ENCODE peak calls at places on chromosomes 16 and 17, in nine cellular contexts. One of them, this sample, is unnamed.

GRCh38 chr17:75723201-75723930 is 2.1 kb downstream of the ITGB4 start:
- DNase-seq in left ventricle myocardium inferior: peak; percentile 34
- DNase-seq in ovary: no peak
- DNase-seq in Caco-2: peak; percentile 72
- DNase-seq in DND-41: no peak
- DNase-seq in tibial nerve: no peak
- DNase-seq in body of pancreas: no peak
- DNase-seq in neural progenitor cell: no peak
- DNase-seq in effector memory CD4-positive, alpha-beta T cell: no peak
- DNase-seq in this sample: no peak

GRCh38 chr16:8924214-8924613 is 39.5 kb downstream of the USP7 start:
- DNase-seq in DND-41: no peak
- DNase-seq in Caco-2: no peak
- DNase-seq in left ventricle myocardium inferior: peak; percentile 60
- DNase-seq in neural progenitor cell: no peak
- DNase-seq in effector memory CD4-positive, alpha-beta T cell: no peak
- DNase-seq in ovary: no peak
- DNase-seq in tibial nerve: no peak
- DNase-seq in body of pancreas: peak; percentile 69
- DNase-seq in this sample: peak; percentile 75

GRCh38 chr17:1967092-1967662 is 58.0 kb downstream of the RTN4RL1 start:
- DNase-seq in Caco-2: peak; percentile 41
- DNase-seq in neural progenitor cell: peak; percentile 25
- DNase-seq in body of pancreas: no peak
- DNase-seq in left ventricle myocardium inferior: no peak
- DNase-seq in DND-41: peak; percentile 65
- DNase-seq in ovary: no peak
- DNase-seq in effector memory CD4-positive, alpha-beta T cell: no peak
- DNase-seq in tibial nerve: no peak
- DNase-seq in this sample: no peak

GRCh38 chr17:32267690-32268205 is 2.1 kb downstream of the RHBDL3 start:
- DNase-seq in effector memory CD4-positive, alpha-beta T cell: no peak
- DNase-seq in body of pancreas: no peak
- DNase-seq in tibial nerve: no peak
- DNase-seq in Caco-2: no peak
- DNase-seq in ovary: no peak
- DNase-seq in neural progenitor cell: peak; percentile 37
- DNase-seq in DND-41: no peak
- DNase-seq in left ventricle myocardium inferior: no peak
- DNase-seq in this sample: no peak

GRCh38 chr17:17884281-17885028 is 47.7 kb upstream of the SREBF1 start:
- DNase-seq in DND-41: no peak
- DNase-seq in neural progenitor cell: no peak
- DNase-seq in effector memory CD4-positive, alpha-beta T cell: no peak
- DNase-seq in ovary: no peak
- DNase-seq in body of pancreas: no peak
- DNase-seq in Caco-2: no peak
- DNase-seq in left ventricle myocardium inferior: no peak
- DNase-seq in tibial nerve: no peak
- DNase-seq in this sample: no peak

GRCh38 chr17:76556759-76557367 is 17.0 kb downstream of the PRCD start:
- DNase-seq in DND-41: no peak
- DNase-seq in effector memory CD4-positive, alpha-beta T cell: peak; percentile 34
- DNase-seq in left ventricle myocardium inferior: no peak
- DNase-seq in tibial nerve: no peak
- DNase-seq in ovary: peak; percentile 44
- DNase-seq in neural progenitor cell: peak; percentile 25
- DNase-seq in Caco-2: peak; percentile 65
- DNase-seq in body of pancreas: no peak
- DNase-seq in this sample: peak; percentile 62

GRCh38 chr17:42422412-42422957 is 571 bp downstream of the CAVIN1 start:
- DNase-seq in ovary: no peak
- DNase-seq in DND-41: no peak
- DNase-seq in left ventricle myocardium inferior: no peak
- DNase-seq in tibial nerve: no peak
- DNase-seq in effector memory CD4-positive, alpha-beta T cell: no peak
- DNase-seq in Caco-2: peak; percentile 57
- DNase-seq in body of pancreas: peak; percentile 38
- DNase-seq in neural progenitor cell: peak; percentile 57
- DNase-seq in this sample: peak; percentile 45

GRCh38 chr16:69747115-69747514 is 7.6 kb downstream of the NOB1 start:
- DNase-seq in neural progenitor cell: no peak
- DNase-seq in Caco-2: no peak
- DNase-seq in left ventricle myocardium inferior: no peak
- DNase-seq in ovary: no peak
- DNase-seq in tibial nerve: no peak
- DNase-seq in DND-41: no peak
- DNase-seq in effector memory CD4-positive, alpha-beta T cell: no peak
- DNase-seq in body of pancreas: no peak
- DNase-seq in this sample: peak; percentile 76

GRCh38 chr16:2841606-2842339 is 11.7 kb downstream of the ZG16B start:
- DNase-seq in ovary: no peak
- DNase-seq in DND-41: no peak
- DNase-seq in tibial nerve: no peak
- DNase-seq in left ventricle myocardium inferior: peak; percentile 10
- DNase-seq in neural progenitor cell: no peak
- DNase-seq in body of pancreas: no peak
- DNase-seq in effector memory CD4-positive, alpha-beta T cell: no peak
- DNase-seq in Caco-2: no peak
- DNase-seq in this sample: no peak

GRCh38 chr16:68733570-68733969 is 3.5 kb upstream of the CDH1 start:
- DNase-seq in Caco-2: no peak
- DNase-seq in neural progenitor cell: no peak
- DNase-seq in DND-41: no peak
- DNase-seq in left ventricle myocardium inferior: no peak
- DNase-seq in effector memory CD4-positive, alpha-beta T cell: no peak
- DNase-seq in body of pancreas: no peak
- DNase-seq in ovary: no peak
- DNase-seq in tibial nerve: no peak
- DNase-seq in this sample: no peak

GRCh38 chr17:17116406-17116805 is 74.1 kb downstream of the MPRIP start:
- DNase-seq in ovary: no peak
- DNase-seq in left ventricle myocardium inferior: no peak
- DNase-seq in DND-41: no peak
- DNase-seq in tibial nerve: no peak
- DNase-seq in neural progenitor cell: no peak
- DNase-seq in body of pancreas: no peak
- DNase-seq in Caco-2: no peak
- DNase-seq in effector memory CD4-positive, alpha-beta T cell: no peak
- DNase-seq in this sample: no peak

GRCh38 chr16:49773534-49774486 is 82.1 kb downstream of the ZNF423 start:
- DNase-seq in ovary: no peak
- DNase-seq in DND-41: no peak
- DNase-seq in left ventricle myocardium inferior: no peak
- DNase-seq in body of pancreas: no peak
- DNase-seq in Caco-2: no peak
- DNase-seq in effector memory CD4-positive, alpha-beta T cell: no peak
- DNase-seq in tibial nerve: no peak
- DNase-seq in neural progenitor cell: no peak
- DNase-seq in this sample: no peak

GRCh38 chr17:63819131-63819530 is 8.1 kb upstream of the PSMC5 start:
- DNase-seq in effector memory CD4-positive, alpha-beta T cell: no peak
- DNase-seq in body of pancreas: no peak
- DNase-seq in DND-41: no peak
- DNase-seq in ovary: no peak
- DNase-seq in tibial nerve: no peak
- DNase-seq in left ventricle myocardium inferior: no peak
- DNase-seq in neural progenitor cell: no peak
- DNase-seq in Caco-2: no peak
- DNase-seq in this sample: no peak

GRCh38 chr17:13952252-13952721 is 117.0 kb upstream of the COX10 start:
- DNase-seq in body of pancreas: no peak
- DNase-seq in left ventricle myocardium inferior: no peak
- DNase-seq in DND-41: no peak
- DNase-seq in Caco-2: no peak
- DNase-seq in neural progenitor cell: no peak
- DNase-seq in effector memory CD4-positive, alpha-beta T cell: no peak
- DNase-seq in ovary: no peak
- DNase-seq in tibial nerve: no peak
- DNase-seq in this sample: no peak

GRCh38 chr17:46994993-46995392 is 15.9 kb upstream of the RPRML start:
- DNase-seq in Caco-2: no peak
- DNase-seq in tibial nerve: no peak
- DNase-seq in neural progenitor cell: peak; percentile 54
- DNase-seq in body of pancreas: no peak
- DNase-seq in DND-41: no peak
- DNase-seq in left ventricle myocardium inferior: no peak
- DNase-seq in ovary: no peak
- DNase-seq in effector memory CD4-positive, alpha-beta T cell: no peak
- DNase-seq in this sample: no peak

GRCh38 chr16:14309001-14309886 is 238.1 kb downstream of the MRTFB start:
- DNase-seq in tibial nerve: no peak
- DNase-seq in ovary: no peak
- DNase-seq in effector memory CD4-positive, alpha-beta T cell: no peak
- DNase-seq in left ventricle myocardium inferior: no peak
- DNase-seq in neural progenitor cell: peak; percentile 42
- DNase-seq in Caco-2: peak; percentile 39
- DNase-seq in DND-41: peak; percentile 79
- DNase-seq in body of pancreas: peak; percentile 91
- DNase-seq in this sample: no peak
- H3K4me3 ChIP-seq in tibial nerve: no peak overlapping the region
- H3K4me3 ChIP-seq in ovary: no peak overlapping the region
- H3K4me3 ChIP-seq in effector memory CD4-positive, alpha-beta T cell: peak overlapping the region; percentile 30
- H3K4me3 ChIP-seq in left ventricle myocardium inferior: peak overlapping the region; percentile 17
- H3K4me3 ChIP-seq in neural progenitor cell: no peak overlapping the region
- H3K4me3 ChIP-seq in Caco-2: no peak overlapping the region
- H3K4me3 ChIP-seq in DND-41: no peak overlapping the region
- H3K4me3 ChIP-seq in body of pancreas: no peak overlapping the region
- H3K4me3 ChIP-seq in this sample: no peak overlapping the region

GRCh38 chr16:35711958-35712357 is 2252.5 kb downstream of the TP53TG3F start:
- DNase-seq in DND-41: no peak
- DNase-seq in ovary: no peak
- DNase-seq in tibial nerve: no peak
- DNase-seq in effector memory CD4-positive, alpha-beta T cell: no peak
- DNase-seq in Caco-2: no peak
- DNase-seq in neural progenitor cell: no peak
- DNase-seq in left ventricle myocardium inferior: no peak
- DNase-seq in body of pancreas: no peak
- DNase-seq in this sample: peak; percentile 2

GRCh38 chr16:35714665-35715064 is 2255.3 kb downstream of the TP53TG3F start:
- DNase-seq in DND-41: no peak
- DNase-seq in effector memory CD4-positive, alpha-beta T cell: no peak
- DNase-seq in left ventricle myocardium inferior: no peak
- DNase-seq in tibial nerve: no peak
- DNase-seq in neural progenitor cell: no peak
- DNase-seq in Caco-2: no peak
- DNase-seq in body of pancreas: no peak
- DNase-seq in ovary: no peak
- DNase-seq in this sample: no peak

GRCh38 chr16:35706901-35707300 is 2247.5 kb downstream of the TP53TG3F start:
- DNase-seq in Caco-2: no peak
- DNase-seq in ovary: no peak
- DNase-seq in effector memory CD4-positive, alpha-beta T cell: no peak
- DNase-seq in left ventricle myocardium inferior: no peak
- DNase-seq in DND-41: no peak
- DNase-seq in body of pancreas: no peak
- DNase-seq in neural progenitor cell: no peak
- DNase-seq in tibial nerve: no peak
- DNase-seq in this sample: no peak

GRCh38 chr16:35713762-35714650 is 2254.6 kb downstream of the TP53TG3F start:
- DNase-seq in ovary: no peak
- DNase-seq in DND-41: no peak
- DNase-seq in Caco-2: no peak
- DNase-seq in effector memory CD4-positive, alpha-beta T cell: no peak
- DNase-seq in left ventricle myocardium inferior: no peak
- DNase-seq in body of pancreas: no peak
- DNase-seq in tibial nerve: no peak
- DNase-seq in neural progenitor cell: no peak
- DNase-seq in this sample: no peak

GRCh38 chr16:35711435-35711834 is 2252.0 kb downstream of the TP53TG3F start:
- DNase-seq in neural progenitor cell: no peak
- DNase-seq in ovary: no peak
- DNase-seq in Caco-2: no peak
- DNase-seq in DND-41: no peak
- DNase-seq in effector memory CD4-positive, alpha-beta T cell: no peak
- DNase-seq in tibial nerve: no peak
- DNase-seq in body of pancreas: no peak
- DNase-seq in left ventricle myocardium inferior: no peak
- DNase-seq in this sample: no peak
- H3K9me3 ChIP-seq in neural progenitor cell: peaks cover 42% of the 10 kb centered on the region
- H3K9me3 ChIP-seq in ovary: no peaks in the 10 kb centered on the region
- H3K9me3 ChIP-seq in Caco-2: no peaks in the 10 kb centered on the region
- H3K9me3 ChIP-seq in DND-41: peaks cover 27% of the 10 kb centered on the region
- H3K9me3 ChIP-seq in effector memory CD4-positive, alpha-beta T cell: peaks cover 28% of the 10 kb centered on the region
- H3K9me3 ChIP-seq in tibial nerve: no peaks in the 10 kb centered on the region
- H3K9me3 ChIP-seq in body of pancreas: peaks cover 2% of the 10 kb centered on the region
- H3K9me3 ChIP-seq in left ventricle myocardium inferior: peaks cover 34% of the 10 kb centered on the region
- H3K9me3 ChIP-seq in this sample: no peaks in the 10 kb centered on the region

DNA sequence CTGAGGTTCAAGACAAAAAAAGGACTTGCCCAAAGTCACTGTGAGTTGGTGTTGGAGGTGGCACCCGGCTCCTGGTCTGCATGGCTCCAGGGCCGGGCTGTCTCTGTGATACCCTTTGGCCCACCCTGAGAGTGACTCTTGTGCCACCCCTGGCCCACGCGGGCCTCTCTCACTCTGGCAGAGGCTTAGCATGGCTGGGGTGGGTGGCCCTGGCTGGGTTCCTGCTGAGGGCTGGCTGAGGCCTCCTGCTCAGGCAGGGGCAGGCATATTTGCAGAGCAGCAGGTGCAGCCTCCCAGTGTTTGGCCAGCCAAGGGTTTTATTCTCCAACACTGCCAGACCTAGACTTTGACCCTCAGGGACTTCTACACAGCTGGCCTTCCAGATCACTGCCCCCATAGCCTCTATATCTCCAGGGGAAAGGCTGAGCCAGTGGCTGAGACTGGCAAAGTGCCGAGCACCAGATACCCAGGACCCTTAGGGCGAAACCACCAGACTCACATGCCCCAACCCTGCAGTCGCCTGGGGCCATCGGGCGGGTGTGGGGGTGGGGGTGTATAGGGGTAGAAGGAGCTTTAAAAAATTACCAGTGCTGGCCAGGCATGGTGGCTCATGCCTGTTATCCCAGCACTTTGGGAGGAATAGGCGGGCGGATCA is 21.5 kb upstream of the ADGRG1 start:
- DNase-seq in ovary: no peak
- DNase-seq in DND-41: no peak
- DNase-seq in left ventricle myocardium inferior: no peak
- DNase-seq in neural progenitor cell: no peak
- DNase-seq in effector memory CD4-positive, alpha-beta T cell: no peak
- DNase-seq in body of pancreas: peak; percentile 78
- DNase-seq in tibial nerve: no peak
- DNase-seq in Caco-2: peak; percentile 87
- DNase-seq in this sample: peak; percentile 25
- H3K4me3 ChIP-seq in ovary: no peak overlapping the region
- H3K4me3 ChIP-seq in DND-41: no peak overlapping the region
- H3K4me3 ChIP-seq in left ventricle myocardium inferior: no peak overlapping the region
- H3K4me3 ChIP-seq in neural progenitor cell: no peak overlapping the region
- H3K4me3 ChIP-seq in effector memory CD4-positive, alpha-beta T cell: no peak overlapping the region
- H3K4me3 ChIP-seq in body of pancreas: no peak overlapping the region
- H3K4me3 ChIP-seq in tibial nerve: no peak overlapping the region
- H3K4me3 ChIP-seq in Caco-2: peak overlapping the region; percentile 28
- H3K4me3 ChIP-seq in this sample: no peak overlapping the region

DNA sequence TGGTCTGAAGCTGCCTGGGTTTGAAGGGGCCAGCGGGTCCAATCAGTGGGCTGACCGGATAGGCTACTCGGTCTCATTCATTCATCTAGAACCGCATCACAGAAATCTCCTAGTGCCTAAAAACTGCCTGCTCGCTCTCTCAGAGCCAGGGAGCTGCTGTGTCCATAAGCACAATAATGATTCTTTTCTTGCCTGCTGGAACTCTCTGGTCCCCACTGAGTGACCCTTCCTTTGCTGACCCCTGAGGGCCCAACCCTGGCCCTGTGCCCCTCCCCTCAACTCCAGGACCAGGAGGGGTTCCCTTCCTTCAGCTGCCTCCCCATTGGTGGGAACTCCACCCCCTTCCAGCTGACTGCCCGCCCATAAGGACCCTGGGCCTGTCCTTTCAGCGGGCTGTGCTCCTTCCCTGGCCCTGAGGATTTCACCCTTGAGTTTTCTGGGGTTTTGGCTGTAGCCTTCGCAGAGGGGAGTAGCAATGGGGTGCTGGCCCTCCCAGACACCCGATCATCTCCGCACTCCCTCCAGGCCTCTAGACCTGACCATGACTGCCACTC is 39.5 kb upstream of the DNAH9 start:
- DNase-seq in effector memory CD4-positive, alpha-beta T cell: no peak
- DNase-seq in neural progenitor cell: no peak
- DNase-seq in left ventricle myocardium inferior: no peak
- DNase-seq in body of pancreas: no peak
- DNase-seq in ovary: no peak
- DNase-seq in DND-41: no peak
- DNase-seq in Caco-2: no peak
- DNase-seq in tibial nerve: no peak
- DNase-seq in this sample: no peak
- H3K9me3 ChIP-seq in effector memory CD4-positive, alpha-beta T cell: no peaks in the 10 kb centered on the region
- H3K9me3 ChIP-seq in neural progenitor cell: no peaks in the 10 kb centered on the region
- H3K9me3 ChIP-seq in left ventricle myocardium inferior: no peaks in the 10 kb centered on the region
- H3K9me3 ChIP-seq in body of pancreas: no peaks in the 10 kb centered on the region
- H3K9me3 ChIP-seq in ovary: no peaks in the 10 kb centered on the region
- H3K9me3 ChIP-seq in DND-41: no peaks in the 10 kb centered on the region
- H3K9me3 ChIP-seq in Caco-2: no peaks in the 10 kb centered on the region
- H3K9me3 ChIP-seq in tibial nerve: no peaks in the 10 kb centered on the region
- H3K9me3 ChIP-seq in this sample: no peaks in the 10 kb centered on the region